ENCODE peak calls at places on chromosomes 3 and 15, in seven cellular contexts. T is breast epithelium, C is HCT116, A is NB4, Y is upper lobe of left lung, F is A549, E is lower leg skin. P is an unnamed sample.

GRCh38 chr15:64284037-64284436 is 71.9 kb downstream of the CSNK1G1 start:
- DNase-seq in E (no peak), T (no peak), A (peak; percentile 81), C (no peak), F (no peak), Y (no peak), P (no peak)

GRCh38 chr3:115245899-115246298 is 98.8 kb upstream of the ZBTB20 start:
- DNase-seq in A (no peak), F (no peak), C (no peak), T (no peak), E (no peak), Y (no peak), P (no peak)

GRCh38 chr15:36373549-36373948 is 205.9 kb upstream of the CDIN1 start:
- DNase-seq in T (no peak), A (no peak), C (peak; percentile 76), E (no peak), Y (no peak), F (no peak), P (no peak)

GRCh38 chr3:11035757-11036505 is 43.4 kb downstream of the SLC6A1 start:
- DNase-seq in F (no peak), E (no peak), C (no peak), T (no peak), Y (no peak), A (no peak), P (no peak)

GRCh38 chr3:132161608-132162007 is 126.8 kb upstream of the CPNE4 start:
- DNase-seq in A (peak; percentile 3), C (no peak), F (no peak), E (no peak), Y (no peak), T (no peak), P (no peak)

GRCh38 chr3:99934984-99935797 is 117.5 kb downstream of the CMSS1 start:
- DNase-seq in A (no peak), E (no peak), Y (no peak), T (no peak), C (no peak), F (no peak), P (no peak)

GRCh38 chr3:105367406-105368213 is 901 bp downstream of the ALCAM start:
- DNase-seq in F (peak; percentile 27), Y (peak; percentile 87), A (peak; percentile 97), T (peak; percentile 70), C (no peak), E (peak; percentile 93), P (peak; percentile 38)

GRCh38 chr3:12501360-12502020 is 17.2 kb downstream of the TSEN2 start:
- DNase-seq in E (no peak), C (no peak), Y (no peak), T (no peak), A (no peak), F (no peak), P (no peak)

GRCh38 chr15:42348083-42348482 is 11.2 kb upstream of the CAPN3 start:
- DNase-seq in E (no peak), F (no peak), A (no peak), T (no peak), C (no peak), Y (no peak), P (no peak)

GRCh38 chr3:148790841-148791240 is 36.8 kb upstream of the CPB1 start:
- DNase-seq in A (no peak), C (no peak), E (no peak), Y (no peak), F (no peak), T (no peak), P (peak; percentile 28)

GRCh38 chr3:188573929-188574317 is 420.0 kb downstream of the LPP start:
- DNase-seq in C (no peak), Y (no peak), E (no peak), F (no peak), A (no peak), T (no peak), P (no peak)

GRCh38 chr15:42083916-42084315 is 10.4 kb downstream of the PLA2G4D start:
- DNase-seq in E (peak; percentile 81), A (no peak), Y (no peak), T (peak; percentile 37), F (no peak), C (no peak), P (no peak)

GRCh38 chr3:156582784-156583183 is 27.9 kb upstream of the SSR3 start:
- DNase-seq in E (no peak), Y (no peak), F (no peak), A (no peak), C (no peak), T (no peak), P (no peak)

GRCh38 chr3:10806001-10806400 is 10.0 kb upstream of the SLC6A11 start:
- DNase-seq in Y (no peak), F (no peak), C (no peak), T (no peak), A (no peak), E (no peak), P (no peak)

GRCh38 chr15:48190932-48191573 is 412 bp upstream of the CTXN2 start:
- DNase-seq in C (no peak), A (peak; percentile 45), E (no peak), Y (no peak), T (peak; percentile 53), F (no peak), P (peak; percentile 64)

GRCh38 chr3:126103121-126104027 is 19.4 kb upstream of the SLC41A3 start:
- DNase-seq in A (peak; percentile 13), C (no peak), T (no peak), E (peak; percentile 82), Y (peak; percentile 64), F (no peak), P (no peak)

GRCh38 chr15:40500584-40501330 is 30.0 kb downstream of the CHST14 start:
- DNase-seq in E (no peak), A (no peak), T (no peak), C (no peak), F (no peak), Y (no peak), P (no peak)

GRCh38 chr3:176513604-176514003 is 683.7 kb downstream of the TBL1XR1 start:
- DNase-seq in E (no peak), A (peak; percentile 11), T (no peak), F (no peak), Y (no peak), C (no peak), P (no peak)

GRCh38 chr15:57427367-57427821 is 51.1 kb downstream of the CGNL1 start:
- DNase-seq in A (no peak), F (peak; percentile 71), T (no peak), Y (no peak), E (no peak), C (no peak), P (peak; percentile 57)

GRCh38 chr3:159726231-159726964 is 262.2 kb upstream of the IL12A start:
- DNase-seq in F (no peak), Y (no peak), A (no peak), E (no peak), T (no peak), C (peak; percentile 55), P (no peak)

GRCh38 chr3:131402391-131403039 is 20.9 kb downstream of the NUDT16 start:
- DNase-seq in A (peak; percentile 58), Y (no peak), T (no peak), F (no peak), E (no peak), C (no peak), P (no peak)

GRCh38 chr15:96325579-96326331 is 4.7 kb upstream of the NR2F2 start:
- DNase-seq in E (no peak), C (no peak), A (peak; percentile 54), Y (no peak), F (no peak), T (no peak), P (peak; percentile 29)

GRCh38 chr3:194296448-194296831 is 54.7 kb downstream of the CPN2 start:
- DNase-seq in Y (peak; percentile 81), F (peak; percentile 50), T (no peak), C (peak; percentile 80), E (peak; percentile 85), A (no peak), P (no peak)

GRCh38 chr15:34304613-34305012 is 33.0 kb downstream of the SLC12A6 start:
- DNase-seq in F (no peak), E (no peak), A (no peak), C (no peak), T (no peak), Y (no peak), P (no peak)

GRCh38 chr15:62709261-62709660 is 333.3 kb upstream of the TPM1 start:
- DNase-seq in E (no peak), A (no peak), F (no peak), Y (no peak), T (no peak), C (no peak), P (no peak)

GRCh38 chr15:62711691-62712454 is 330.7 kb upstream of the TPM1 start:
- DNase-seq in T (no peak), A (no peak), C (no peak), Y (no peak), F (no peak), E (no peak), P (no peak)

GRCh38 chr15:62708470-62708869 is 334.1 kb upstream of the TPM1 start:
- DNase-seq in C (no peak), A (no peak), E (no peak), T (no peak), Y (peak; percentile 73), F (no peak), P (no peak)

DNA sequence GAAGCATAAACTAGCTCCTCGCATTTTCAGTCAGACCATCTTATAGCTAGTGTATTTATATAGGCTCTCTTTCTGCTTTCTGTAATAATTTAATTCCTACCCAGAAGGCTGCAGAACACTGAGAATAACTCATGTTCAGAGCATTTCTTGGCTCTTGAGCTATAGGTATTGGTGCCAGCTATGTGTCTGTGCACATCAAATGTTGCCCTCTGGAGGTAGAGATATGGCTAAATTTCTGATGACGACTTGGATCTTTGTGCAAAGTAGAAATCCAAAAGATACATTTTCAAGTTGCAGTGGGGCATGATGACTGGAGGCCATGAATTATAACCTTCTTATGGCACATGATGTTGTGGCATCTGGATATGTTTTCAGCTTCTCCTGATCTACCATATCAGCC is 336.2 kb upstream of the TPM1 start:
- DNase-seq in C (no peak), T (no peak), Y (no peak), F (no peak), E (no peak), A (no peak), P (no peak)
- TF ChIP-seq CTCF in C (peak; percentile 14), T (no peak), Y (no peak), F (peak; percentile 33), E (no peak), A (no peak), P (no peak)

DNA sequence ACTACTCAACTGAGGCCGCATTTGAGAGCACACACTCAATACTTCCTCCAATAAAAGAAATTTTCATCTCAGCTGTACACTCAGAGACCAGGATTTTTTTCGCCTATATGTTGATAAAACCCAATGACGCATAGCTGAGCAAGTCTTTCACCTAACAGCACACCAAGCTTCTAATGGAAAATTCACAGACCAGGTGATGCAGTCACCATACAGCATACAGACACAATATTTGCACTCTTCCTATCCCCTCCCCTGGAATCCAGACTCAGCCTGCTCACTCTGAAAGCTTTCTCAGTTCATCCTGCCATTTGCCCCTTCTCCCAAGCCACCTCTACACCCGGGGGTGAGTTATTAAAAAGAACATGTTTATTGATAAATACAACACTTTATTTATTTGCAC is 1.7 kb downstream of the TBC1D5 start:
- DNase-seq in T (no peak), Y (no peak), E (no peak), A (peak; percentile 53), C (no peak), F (peak; percentile 66), P (no peak)
- TF ChIP-seq POLR2A in T (no peak), Y (no peak), E (no peak), A (no peak), C (no peak), F (no peak), P (no peak)

GRCh38 chr3:117589454-117589853 is 879.9 kb downstream of the TUSC7 start:
- DNase-seq in E (no peak), T (no peak), Y (no peak), C (no peak), A (no peak), F (no peak), P (no peak)
- TF ChIP-seq CTCF in E (no peak), T (no peak), Y (no peak), C (no peak), A (no peak), F (no peak), P (no peak)

GRCh38 chr15:70101459-70102113 is 3.9 kb upstream of the TLE3 start:
- DNase-seq in F (peak; percentile 87), T (no peak), Y (no peak), C (peak; percentile 82), A (peak; percentile 80), E (no peak), P (no peak)
- TF ChIP-seq POLR2A in F (no peak), T (no peak), Y (peak; percentile 19), C (no peak), A (no peak), E (no peak), P (no peak)

P was measured in tibial nerve.